ENCODE peak calls at places on chromosome 15, in six cellular contexts. Z, I, G, V, B and H are unnamed samples. For H3K9me3, the result is how much of the 10 kb centered on the place peaks cover.

GRCh38 chr15:73397461-73397860 is 28.7 kb upstream of the HCN4 start:
- DNase-seq in Z (no peak), I (no peak), G (no peak), V (no peak), B (no peak), H (no peak)

GRCh38 chr15:71447328-71448250 is 332.3 kb downstream of the THSD4 start:
- DNase-seq in Z (peak), I (no peak), G (peak), V (no peak), B (no peak), H (no peak)

GRCh38 chr15:101316529-101316928 is 21.5 kb upstream of the SNRPA1 start:
- DNase-seq in Z (no peak), I (no peak), G (no peak), V (no peak), B (no peak), H (no peak)

GRCh38 chr15:57355259-57355658 is 21.0 kb upstream of the CGNL1 start:
- DNase-seq in Z (no peak), I (no peak), G (no peak), V (no peak), B (no peak), H (no peak)

GRCh38 chr15:22873204-22873701 is 34.8 kb downstream of the NIPA2 start:
- DNase-seq in Z (peak), I (peak), G (no peak), V (no peak), B (peak), H (no peak)

GRCh38 chr15:90004671-90005070 is 3.5 kb downstream of the ZNF710 start:
- DNase-seq in Z (peak), I (peak), G (no peak), V (no peak), B (no peak), H (no peak)

GRCh38 chr15:65783872-65784271 is 8.2 kb downstream of the DENND4A start:
- DNase-seq in Z (no peak), I (no peak), G (no peak), V (no peak), B (no peak), H (no peak)

GRCh38 chr15:75570119-75570518 is 9.0 kb downstream of the PTPN9 start:
- DNase-seq in Z (no peak), I (no peak), G (no peak), V (no peak), B (no peak), H (no peak)

GRCh38 chr15:31352283-31352880 is 25.7 kb downstream of the KLF13 start:
- DNase-seq in Z (no peak), I (no peak), G (no peak), V (peak), B (no peak), H (no peak)

GRCh38 chr15:45743309-45744041 is 108.6 kb downstream of the SQOR start:
- DNase-seq in Z (no peak), I (no peak), G (no peak), V (no peak), B (no peak), H (no peak)

GRCh38 chr15:66388576-66388975 is 1.9 kb downstream of the MAP2K1 start:
- DNase-seq in Z (no peak), I (no peak), G (no peak), V (no peak), B (no peak), H (peak)

GRCh38 chr15:92667291-92667904 is 11.8 kb upstream of the FAM174B start:
- DNase-seq in Z (peak), I (no peak), G (no peak), V (no peak), B (no peak), H (no peak)
- TF ChIP-seq CTCF in Z (no peak), I (no peak), G (no peak), V (no peak), B (no peak), H (no peak)

GRCh38 chr15:25089577-25089976 is 134.8 kb downstream of the SNRPN start:
- DNase-seq in Z (no peak), I (no peak), G (no peak), V (no peak), B (no peak), H (no peak)
- H3K9me3 ChIP-seq in Z (under half), I (under half), G (half or more), V (under half), B (under half), H (under half)

GRCh38 chr15:60165111-60165510 is 161.0 kb downstream of the FOXB1 start:
- DNase-seq in Z (no peak), I (no peak), G (no peak), V (no peak), B (no peak), H (no peak)
- TF ChIP-seq EZH2phosphoT487 in Z (no peak), I (no peak), G (no peak), V (no peak), B (no peak), H (no peak)

GRCh38 chr15:81016253-81017068 is 15.7 kb downstream of the TLNRD1 start:
- DNase-seq in Z (no peak), I (no peak), G (no peak), V (no peak), B (no peak), H (no peak)
- TF ChIP-seq CTCF in Z (no peak), I (no peak), G (no peak), V (no peak), B (no peak), H (no peak)

GRCh38 chr15:87662575-87662974 is 594.0 kb downstream of the NTRK3 start:
- DNase-seq in Z (no peak), I (no peak), G (no peak), V (no peak), B (no peak), H (no peak)

GRCh38 chr15:87672309-87672897 is 584.1 kb downstream of the NTRK3 start:
- DNase-seq in Z (peak), I (peak), G (no peak), V (no peak), B (peak), H (no peak)

GRCh38 chr15:87671289-87671688 is 585.2 kb downstream of the NTRK3 start:
- DNase-seq in Z (no peak), I (no peak), G (no peak), V (no peak), B (no peak), H (no peak)

GRCh38 chr15:87669846-87670245 is 586.7 kb downstream of the NTRK3 start:
- DNase-seq in Z (no peak), I (no peak), G (no peak), V (no peak), B (no peak), H (no peak)

GRCh38 chr15:87667643-87668042 is 588.9 kb downstream of the NTRK3 start:
- DNase-seq in Z (no peak), I (no peak), G (no peak), V (no peak), B (no peak), H (peak)
- H3K9me3 ChIP-seq in Z (under half), I (under half), G (under half), V (under half), B (under half), H (under half)